ENCODE peak calls at places on chromosomes 1 and 21, in nine cellular contexts. One of them, this sample, is unnamed.

GRCh38 chr21:46667191-46667734 is 31.8 kb downstream of the PRMT2 start:
- DNase-seq in SIG-M5: no peak
- DNase-seq in activated naive CD4-positive, alpha-beta T cell treated with anti-CD3 and anti-CD28 coated beads, Interleukin-2, amount 50 U/mL, for 16 hours: no peak
- DNase-seq in activated naive CD8-positive, alpha-beta T cell treated with anti-CD3 and anti-CD28 coated beads, Interleukin-2, amount 50 U/mL, for 24 hours: peak; percentile 38
- DNase-seq in GM04504: no peak
- DNase-seq in Right ventricle myocardium superior: no peak
- DNase-seq in NCI-H1105: peak; percentile 20
- DNase-seq in iris pigment epithelial cell: peak; percentile 54
- DNase-seq in activated T-helper 9 cell treated with anti-CD3 and anti-CD28 coated beads, Interleukin-2, amount 50 U/mL, for 16 hours: no peak
- DNase-seq in this sample: peak; percentile 16

GRCh38 chr1:47571161-47571560 is 133.3 kb downstream of the FOXD2 start:
- DNase-seq in SIG-M5: no peak
- DNase-seq in activated naive CD4-positive, alpha-beta T cell treated with anti-CD3 and anti-CD28 coated beads, Interleukin-2, amount 50 U/mL, for 16 hours: no peak
- DNase-seq in activated naive CD8-positive, alpha-beta T cell treated with anti-CD3 and anti-CD28 coated beads, Interleukin-2, amount 50 U/mL, for 24 hours: no peak
- DNase-seq in GM04504: no peak
- DNase-seq in Right ventricle myocardium superior: no peak
- DNase-seq in NCI-H1105: no peak
- DNase-seq in iris pigment epithelial cell: no peak
- DNase-seq in activated T-helper 9 cell treated with anti-CD3 and anti-CD28 coated beads, Interleukin-2, amount 50 U/mL, for 16 hours: no peak
- DNase-seq in this sample: no peak

GRCh38 chr1:66598670-66599069 is 64.7 kb downstream of the SGIP1 start:
- DNase-seq in SIG-M5: no peak
- DNase-seq in activated naive CD4-positive, alpha-beta T cell treated with anti-CD3 and anti-CD28 coated beads, Interleukin-2, amount 50 U/mL, for 16 hours: no peak
- DNase-seq in activated naive CD8-positive, alpha-beta T cell treated with anti-CD3 and anti-CD28 coated beads, Interleukin-2, amount 50 U/mL, for 24 hours: no peak
- DNase-seq in GM04504: peak; percentile 49
- DNase-seq in Right ventricle myocardium superior: no peak
- DNase-seq in NCI-H1105: no peak
- DNase-seq in iris pigment epithelial cell: peak; percentile 88
- DNase-seq in activated T-helper 9 cell treated with anti-CD3 and anti-CD28 coated beads, Interleukin-2, amount 50 U/mL, for 16 hours: no peak
- DNase-seq in this sample: peak; percentile 86

GRCh38 chr1:110091791-110092190 is 20.5 kb upstream of the UBL4B start:
- DNase-seq in SIG-M5: no peak
- DNase-seq in activated naive CD4-positive, alpha-beta T cell treated with anti-CD3 and anti-CD28 coated beads, Interleukin-2, amount 50 U/mL, for 16 hours: no peak
- DNase-seq in activated naive CD8-positive, alpha-beta T cell treated with anti-CD3 and anti-CD28 coated beads, Interleukin-2, amount 50 U/mL, for 24 hours: no peak
- DNase-seq in GM04504: no peak
- DNase-seq in Right ventricle myocardium superior: no peak
- DNase-seq in NCI-H1105: no peak
- DNase-seq in iris pigment epithelial cell: no peak
- DNase-seq in activated T-helper 9 cell treated with anti-CD3 and anti-CD28 coated beads, Interleukin-2, amount 50 U/mL, for 16 hours: no peak
- DNase-seq in this sample: peak; percentile 15

GRCh38 chr1:211382182-211382713 is 55.6 kb downstream of the TRAF5 start:
- DNase-seq in SIG-M5: no peak
- DNase-seq in activated naive CD4-positive, alpha-beta T cell treated with anti-CD3 and anti-CD28 coated beads, Interleukin-2, amount 50 U/mL, for 16 hours: no peak
- DNase-seq in activated naive CD8-positive, alpha-beta T cell treated with anti-CD3 and anti-CD28 coated beads, Interleukin-2, amount 50 U/mL, for 24 hours: no peak
- DNase-seq in GM04504: no peak
- DNase-seq in Right ventricle myocardium superior: no peak
- DNase-seq in NCI-H1105: no peak
- DNase-seq in iris pigment epithelial cell: no peak
- DNase-seq in activated T-helper 9 cell treated with anti-CD3 and anti-CD28 coated beads, Interleukin-2, amount 50 U/mL, for 16 hours: no peak
- DNase-seq in this sample: no peak

GRCh38 chr1:110170726-110171125 is 20.4 kb downstream of the SLC6A17 start:
- DNase-seq in SIG-M5: no peak
- DNase-seq in activated naive CD4-positive, alpha-beta T cell treated with anti-CD3 and anti-CD28 coated beads, Interleukin-2, amount 50 U/mL, for 16 hours: no peak
- DNase-seq in activated naive CD8-positive, alpha-beta T cell treated with anti-CD3 and anti-CD28 coated beads, Interleukin-2, amount 50 U/mL, for 24 hours: no peak
- DNase-seq in GM04504: no peak
- DNase-seq in Right ventricle myocardium superior: no peak
- DNase-seq in NCI-H1105: no peak
- DNase-seq in iris pigment epithelial cell: no peak
- DNase-seq in activated T-helper 9 cell treated with anti-CD3 and anti-CD28 coated beads, Interleukin-2, amount 50 U/mL, for 16 hours: no peak
- DNase-seq in this sample: no peak

GRCh38 chr1:69567847-69568434 is at the start of gene LRRC7:
- DNase-seq in SIG-M5: no peak
- DNase-seq in activated naive CD4-positive, alpha-beta T cell treated with anti-CD3 and anti-CD28 coated beads, Interleukin-2, amount 50 U/mL, for 16 hours: peak; percentile 40
- DNase-seq in activated naive CD8-positive, alpha-beta T cell treated with anti-CD3 and anti-CD28 coated beads, Interleukin-2, amount 50 U/mL, for 24 hours: peak; percentile 19
- DNase-seq in GM04504: no peak
- DNase-seq in Right ventricle myocardium superior: peak; percentile 40
- DNase-seq in NCI-H1105: peak; percentile 48
- DNase-seq in iris pigment epithelial cell: peak; percentile 7
- DNase-seq in activated T-helper 9 cell treated with anti-CD3 and anti-CD28 coated beads, Interleukin-2, amount 50 U/mL, for 16 hours: no peak
- DNase-seq in this sample: peak; percentile 34

GRCh38 chr1:168114845-168115244 is 21.9 kb downstream of the GPR161 start:
- DNase-seq in SIG-M5: no peak
- DNase-seq in activated naive CD4-positive, alpha-beta T cell treated with anti-CD3 and anti-CD28 coated beads, Interleukin-2, amount 50 U/mL, for 16 hours: no peak
- DNase-seq in activated naive CD8-positive, alpha-beta T cell treated with anti-CD3 and anti-CD28 coated beads, Interleukin-2, amount 50 U/mL, for 24 hours: no peak
- DNase-seq in GM04504: no peak
- DNase-seq in Right ventricle myocardium superior: no peak
- DNase-seq in NCI-H1105: no peak
- DNase-seq in iris pigment epithelial cell: no peak
- DNase-seq in activated T-helper 9 cell treated with anti-CD3 and anti-CD28 coated beads, Interleukin-2, amount 50 U/mL, for 16 hours: no peak
- DNase-seq in this sample: no peak

GRCh38 chr1:2594001-2594640 is 7.5 kb downstream of the PRXL2B start:
- DNase-seq in SIG-M5: no peak
- DNase-seq in activated naive CD4-positive, alpha-beta T cell treated with anti-CD3 and anti-CD28 coated beads, Interleukin-2, amount 50 U/mL, for 16 hours: no peak
- DNase-seq in activated naive CD8-positive, alpha-beta T cell treated with anti-CD3 and anti-CD28 coated beads, Interleukin-2, amount 50 U/mL, for 24 hours: no peak
- DNase-seq in GM04504: peak; percentile 1
- DNase-seq in Right ventricle myocardium superior: peak; percentile 72
- DNase-seq in NCI-H1105: peak; percentile 32
- DNase-seq in iris pigment epithelial cell: peak; percentile 21
- DNase-seq in activated T-helper 9 cell treated with anti-CD3 and anti-CD28 coated beads, Interleukin-2, amount 50 U/mL, for 16 hours: no peak
- DNase-seq in this sample: peak; percentile 44

GRCh38 chr1:119884700-119885099 is 11.6 kb downstream of the ADAM30 start:
- DNase-seq in SIG-M5: no peak
- DNase-seq in activated naive CD4-positive, alpha-beta T cell treated with anti-CD3 and anti-CD28 coated beads, Interleukin-2, amount 50 U/mL, for 16 hours: no peak
- DNase-seq in activated naive CD8-positive, alpha-beta T cell treated with anti-CD3 and anti-CD28 coated beads, Interleukin-2, amount 50 U/mL, for 24 hours: no peak
- DNase-seq in GM04504: no peak
- DNase-seq in Right ventricle myocardium superior: no peak
- DNase-seq in NCI-H1105: no peak
- DNase-seq in iris pigment epithelial cell: no peak
- DNase-seq in activated T-helper 9 cell treated with anti-CD3 and anti-CD28 coated beads, Interleukin-2, amount 50 U/mL, for 16 hours: no peak
- DNase-seq in this sample: peak; percentile 40

GRCh38 chr1:100494393-100495084 is 43.4 kb upstream of the GPR88 start:
- DNase-seq in SIG-M5: no peak
- DNase-seq in activated naive CD4-positive, alpha-beta T cell treated with anti-CD3 and anti-CD28 coated beads, Interleukin-2, amount 50 U/mL, for 16 hours: no peak
- DNase-seq in activated naive CD8-positive, alpha-beta T cell treated with anti-CD3 and anti-CD28 coated beads, Interleukin-2, amount 50 U/mL, for 24 hours: no peak
- DNase-seq in GM04504: no peak
- DNase-seq in Right ventricle myocardium superior: no peak
- DNase-seq in NCI-H1105: no peak
- DNase-seq in iris pigment epithelial cell: peak; percentile 59
- DNase-seq in activated T-helper 9 cell treated with anti-CD3 and anti-CD28 coated beads, Interleukin-2, amount 50 U/mL, for 16 hours: no peak
- DNase-seq in this sample: peak; percentile 18

GRCh38 chr1:119139393-119139792 is 1.1 kb downstream of the WARS2 start:
- DNase-seq in SIG-M5: no peak
- DNase-seq in activated naive CD4-positive, alpha-beta T cell treated with anti-CD3 and anti-CD28 coated beads, Interleukin-2, amount 50 U/mL, for 16 hours: no peak
- DNase-seq in activated naive CD8-positive, alpha-beta T cell treated with anti-CD3 and anti-CD28 coated beads, Interleukin-2, amount 50 U/mL, for 24 hours: peak; percentile 5
- DNase-seq in GM04504: no peak
- DNase-seq in Right ventricle myocardium superior: no peak
- DNase-seq in NCI-H1105: no peak
- DNase-seq in iris pigment epithelial cell: no peak
- DNase-seq in activated T-helper 9 cell treated with anti-CD3 and anti-CD28 coated beads, Interleukin-2, amount 50 U/mL, for 16 hours: no peak
- DNase-seq in this sample: no peak

GRCh38 chr1:228837817-228838716 is 102.8 kb downstream of the RHOU start:
- DNase-seq in SIG-M5: no peak
- DNase-seq in activated naive CD4-positive, alpha-beta T cell treated with anti-CD3 and anti-CD28 coated beads, Interleukin-2, amount 50 U/mL, for 16 hours: no peak
- DNase-seq in activated naive CD8-positive, alpha-beta T cell treated with anti-CD3 and anti-CD28 coated beads, Interleukin-2, amount 50 U/mL, for 24 hours: no peak
- DNase-seq in GM04504: peak; percentile 42
- DNase-seq in Right ventricle myocardium superior: peak; percentile 51
- DNase-seq in NCI-H1105: no peak
- DNase-seq in iris pigment epithelial cell: peak; percentile 97
- DNase-seq in activated T-helper 9 cell treated with anti-CD3 and anti-CD28 coated beads, Interleukin-2, amount 50 U/mL, for 16 hours: no peak
- DNase-seq in this sample: peak; percentile 58

GRCh38 chr1:60874703-60875102 is 207.7 kb upstream of the NFIA start:
- DNase-seq in SIG-M5: no peak
- DNase-seq in activated naive CD4-positive, alpha-beta T cell treated with anti-CD3 and anti-CD28 coated beads, Interleukin-2, amount 50 U/mL, for 16 hours: no peak
- DNase-seq in activated naive CD8-positive, alpha-beta T cell treated with anti-CD3 and anti-CD28 coated beads, Interleukin-2, amount 50 U/mL, for 24 hours: peak; percentile 10
- DNase-seq in GM04504: peak; percentile 26
- DNase-seq in Right ventricle myocardium superior: no peak
- DNase-seq in NCI-H1105: no peak
- DNase-seq in iris pigment epithelial cell: peak; percentile 69
- DNase-seq in activated T-helper 9 cell treated with anti-CD3 and anti-CD28 coated beads, Interleukin-2, amount 50 U/mL, for 16 hours: no peak
- DNase-seq in this sample: peak; percentile 68

GRCh38 chr1:53967409-53968124 is 21.4 kb downstream of the LRRC42 start:
- DNase-seq in SIG-M5: no peak
- DNase-seq in activated naive CD4-positive, alpha-beta T cell treated with anti-CD3 and anti-CD28 coated beads, Interleukin-2, amount 50 U/mL, for 16 hours: no peak
- DNase-seq in activated naive CD8-positive, alpha-beta T cell treated with anti-CD3 and anti-CD28 coated beads, Interleukin-2, amount 50 U/mL, for 24 hours: no peak
- DNase-seq in GM04504: no peak
- DNase-seq in Right ventricle myocardium superior: no peak
- DNase-seq in NCI-H1105: no peak
- DNase-seq in iris pigment epithelial cell: no peak
- DNase-seq in activated T-helper 9 cell treated with anti-CD3 and anti-CD28 coated beads, Interleukin-2, amount 50 U/mL, for 16 hours: no peak
- DNase-seq in this sample: no peak

GRCh38 chr1:43197343-43198127 is 25.4 kb downstream of the CFAP57 start:
- DNase-seq in SIG-M5: no peak
- DNase-seq in activated naive CD4-positive, alpha-beta T cell treated with anti-CD3 and anti-CD28 coated beads, Interleukin-2, amount 50 U/mL, for 16 hours: no peak
- DNase-seq in activated naive CD8-positive, alpha-beta T cell treated with anti-CD3 and anti-CD28 coated beads, Interleukin-2, amount 50 U/mL, for 24 hours: no peak
- DNase-seq in GM04504: no peak
- DNase-seq in Right ventricle myocardium superior: no peak
- DNase-seq in NCI-H1105: peak; percentile 11
- DNase-seq in iris pigment epithelial cell: no peak
- DNase-seq in activated T-helper 9 cell treated with anti-CD3 and anti-CD28 coated beads, Interleukin-2, amount 50 U/mL, for 16 hours: no peak
- DNase-seq in this sample: no peak

GRCh38 chr1:218371927-218372672 is 27.0 kb downstream of the TGFB2 start:
- DNase-seq in SIG-M5: no peak
- DNase-seq in activated naive CD4-positive, alpha-beta T cell treated with anti-CD3 and anti-CD28 coated beads, Interleukin-2, amount 50 U/mL, for 16 hours: no peak
- DNase-seq in activated naive CD8-positive, alpha-beta T cell treated with anti-CD3 and anti-CD28 coated beads, Interleukin-2, amount 50 U/mL, for 24 hours: no peak
- DNase-seq in GM04504: peak; percentile 60
- DNase-seq in Right ventricle myocardium superior: no peak
- DNase-seq in NCI-H1105: no peak
- DNase-seq in iris pigment epithelial cell: peak; percentile 74
- DNase-seq in activated T-helper 9 cell treated with anti-CD3 and anti-CD28 coated beads, Interleukin-2, amount 50 U/mL, for 16 hours: no peak
- DNase-seq in this sample: peak; percentile 79

GRCh38 chr1:231465051-231465450 is 43.0 kb upstream of the EGLN1 start:
- DNase-seq in SIG-M5: no peak
- DNase-seq in activated naive CD4-positive, alpha-beta T cell treated with anti-CD3 and anti-CD28 coated beads, Interleukin-2, amount 50 U/mL, for 16 hours: no peak
- DNase-seq in activated naive CD8-positive, alpha-beta T cell treated with anti-CD3 and anti-CD28 coated beads, Interleukin-2, amount 50 U/mL, for 24 hours: no peak
- DNase-seq in GM04504: no peak
- DNase-seq in Right ventricle myocardium superior: no peak
- DNase-seq in NCI-H1105: no peak
- DNase-seq in iris pigment epithelial cell: no peak
- DNase-seq in activated T-helper 9 cell treated with anti-CD3 and anti-CD28 coated beads, Interleukin-2, amount 50 U/mL, for 16 hours: no peak
- DNase-seq in this sample: no peak

GRCh38 chr1:1782399-1783221 is 4.3 kb upstream of the NADK start:
- DNase-seq in SIG-M5: peak; percentile 43
- DNase-seq in activated naive CD4-positive, alpha-beta T cell treated with anti-CD3 and anti-CD28 coated beads, Interleukin-2, amount 50 U/mL, for 16 hours: no peak
- DNase-seq in activated naive CD8-positive, alpha-beta T cell treated with anti-CD3 and anti-CD28 coated beads, Interleukin-2, amount 50 U/mL, for 24 hours: peak; percentile 26
- DNase-seq in GM04504: peak; percentile 25
- DNase-seq in Right ventricle myocardium superior: peak; percentile 80
- DNase-seq in NCI-H1105: peak; percentile 42
- DNase-seq in iris pigment epithelial cell: peak; percentile 69
- DNase-seq in activated T-helper 9 cell treated with anti-CD3 and anti-CD28 coated beads, Interleukin-2, amount 50 U/mL, for 16 hours: no peak
- DNase-seq in this sample: peak; percentile 77

GRCh38 chr1:71049951-71050598 is 2.5 kb upstream of the PTGER3 start:
- DNase-seq in SIG-M5: no peak
- DNase-seq in activated naive CD4-positive, alpha-beta T cell treated with anti-CD3 and anti-CD28 coated beads, Interleukin-2, amount 50 U/mL, for 16 hours: no peak
- DNase-seq in activated naive CD8-positive, alpha-beta T cell treated with anti-CD3 and anti-CD28 coated beads, Interleukin-2, amount 50 U/mL, for 24 hours: no peak
- DNase-seq in GM04504: peak; percentile 54
- DNase-seq in Right ventricle myocardium superior: no peak
- DNase-seq in NCI-H1105: peak; percentile 45
- DNase-seq in iris pigment epithelial cell: peak; percentile 73
- DNase-seq in activated T-helper 9 cell treated with anti-CD3 and anti-CD28 coated beads, Interleukin-2, amount 50 U/mL, for 16 hours: no peak
- DNase-seq in this sample: peak; percentile 87

GRCh38 chr1:164703415-164703814 is 144.4 kb downstream of the PBX1 start:
- DNase-seq in SIG-M5: no peak
- DNase-seq in activated naive CD4-positive, alpha-beta T cell treated with anti-CD3 and anti-CD28 coated beads, Interleukin-2, amount 50 U/mL, for 16 hours: no peak
- DNase-seq in activated naive CD8-positive, alpha-beta T cell treated with anti-CD3 and anti-CD28 coated beads, Interleukin-2, amount 50 U/mL, for 24 hours: no peak
- DNase-seq in GM04504: no peak
- DNase-seq in Right ventricle myocardium superior: no peak
- DNase-seq in NCI-H1105: no peak
- DNase-seq in iris pigment epithelial cell: no peak
- DNase-seq in activated T-helper 9 cell treated with anti-CD3 and anti-CD28 coated beads, Interleukin-2, amount 50 U/mL, for 16 hours: no peak
- DNase-seq in this sample: no peak

GRCh38 chr1:34188418-34188817 is 11.7 kb downstream of the C1orf94 start:
- DNase-seq in SIG-M5: no peak
- DNase-seq in activated naive CD4-positive, alpha-beta T cell treated with anti-CD3 and anti-CD28 coated beads, Interleukin-2, amount 50 U/mL, for 16 hours: no peak
- DNase-seq in activated naive CD8-positive, alpha-beta T cell treated with anti-CD3 and anti-CD28 coated beads, Interleukin-2, amount 50 U/mL, for 24 hours: no peak
- DNase-seq in GM04504: no peak
- DNase-seq in Right ventricle myocardium superior: no peak
- DNase-seq in NCI-H1105: no peak
- DNase-seq in iris pigment epithelial cell: no peak
- DNase-seq in activated T-helper 9 cell treated with anti-CD3 and anti-CD28 coated beads, Interleukin-2, amount 50 U/mL, for 16 hours: no peak
- DNase-seq in this sample: no peak

GRCh38 chr1:87394462-87394861 is 65.8 kb downstream of the LMO4 start:
- DNase-seq in SIG-M5: no peak
- DNase-seq in activated naive CD4-positive, alpha-beta T cell treated with anti-CD3 and anti-CD28 coated beads, Interleukin-2, amount 50 U/mL, for 16 hours: no peak
- DNase-seq in activated naive CD8-positive, alpha-beta T cell treated with anti-CD3 and anti-CD28 coated beads, Interleukin-2, amount 50 U/mL, for 24 hours: no peak
- DNase-seq in GM04504: no peak
- DNase-seq in Right ventricle myocardium superior: no peak
- DNase-seq in NCI-H1105: no peak
- DNase-seq in iris pigment epithelial cell: no peak
- DNase-seq in activated T-helper 9 cell treated with anti-CD3 and anti-CD28 coated beads, Interleukin-2, amount 50 U/mL, for 16 hours: no peak
- DNase-seq in this sample: no peak

GRCh38 chr1:40539338-40539737 is 7.9 kb downstream of the ZNF684 start:
- DNase-seq in SIG-M5: no peak
- DNase-seq in activated naive CD4-positive, alpha-beta T cell treated with anti-CD3 and anti-CD28 coated beads, Interleukin-2, amount 50 U/mL, for 16 hours: no peak
- DNase-seq in activated naive CD8-positive, alpha-beta T cell treated with anti-CD3 and anti-CD28 coated beads, Interleukin-2, amount 50 U/mL, for 24 hours: no peak
- DNase-seq in GM04504: no peak
- DNase-seq in Right ventricle myocardium superior: no peak
- DNase-seq in NCI-H1105: no peak
- DNase-seq in iris pigment epithelial cell: no peak
- DNase-seq in activated T-helper 9 cell treated with anti-CD3 and anti-CD28 coated beads, Interleukin-2, amount 50 U/mL, for 16 hours: no peak
- DNase-seq in this sample: no peak

GRCh38 chr1:160365325-160365724 is 1.5 kb upstream of the NHLH1 start:
- DNase-seq in SIG-M5: no peak
- DNase-seq in activated naive CD4-positive, alpha-beta T cell treated with anti-CD3 and anti-CD28 coated beads, Interleukin-2, amount 50 U/mL, for 16 hours: no peak
- DNase-seq in activated naive CD8-positive, alpha-beta T cell treated with anti-CD3 and anti-CD28 coated beads, Interleukin-2, amount 50 U/mL, for 24 hours: no peak
- DNase-seq in GM04504: no peak
- DNase-seq in Right ventricle myocardium superior: no peak
- DNase-seq in NCI-H1105: peak; percentile 14
- DNase-seq in iris pigment epithelial cell: no peak
- DNase-seq in activated T-helper 9 cell treated with anti-CD3 and anti-CD28 coated beads, Interleukin-2, amount 50 U/mL, for 16 hours: no peak
- DNase-seq in this sample: no peak

GRCh38 chr1:61271412-61271789 is 189.0 kb downstream of the NFIA start:
- DNase-seq in SIG-M5: no peak
- DNase-seq in activated naive CD4-positive, alpha-beta T cell treated with anti-CD3 and anti-CD28 coated beads, Interleukin-2, amount 50 U/mL, for 16 hours: no peak
- DNase-seq in activated naive CD8-positive, alpha-beta T cell treated with anti-CD3 and anti-CD28 coated beads, Interleukin-2, amount 50 U/mL, for 24 hours: no peak
- DNase-seq in GM04504: no peak
- DNase-seq in Right ventricle myocardium superior: no peak
- DNase-seq in NCI-H1105: no peak
- DNase-seq in iris pigment epithelial cell: no peak
- DNase-seq in activated T-helper 9 cell treated with anti-CD3 and anti-CD28 coated beads, Interleukin-2, amount 50 U/mL, for 16 hours: no peak
- DNase-seq in this sample: no peak

GRCh38 chr1:26349886-26350244 is 4.1 kb downstream of the CRYBG2 start:
- DNase-seq in SIG-M5: no peak
- DNase-seq in activated naive CD4-positive, alpha-beta T cell treated with anti-CD3 and anti-CD28 coated beads, Interleukin-2, amount 50 U/mL, for 16 hours: no peak
- DNase-seq in activated naive CD8-positive, alpha-beta T cell treated with anti-CD3 and anti-CD28 coated beads, Interleukin-2, amount 50 U/mL, for 24 hours: no peak
- DNase-seq in GM04504: no peak
- DNase-seq in Right ventricle myocardium superior: no peak
- DNase-seq in NCI-H1105: no peak
- DNase-seq in iris pigment epithelial cell: no peak
- DNase-seq in activated T-helper 9 cell treated with anti-CD3 and anti-CD28 coated beads, Interleukin-2, amount 50 U/mL, for 16 hours: no peak
- DNase-seq in this sample: no peak

GRCh38 chr1:94243665-94244064 is 6.3 kb upstream of the ARHGAP29 start:
- DNase-seq in SIG-M5: no peak
- DNase-seq in activated naive CD4-positive, alpha-beta T cell treated with anti-CD3 and anti-CD28 coated beads, Interleukin-2, amount 50 U/mL, for 16 hours: no peak
- DNase-seq in activated naive CD8-positive, alpha-beta T cell treated with anti-CD3 and anti-CD28 coated beads, Interleukin-2, amount 50 U/mL, for 24 hours: no peak
- DNase-seq in GM04504: no peak
- DNase-seq in Right ventricle myocardium superior: no peak
- DNase-seq in NCI-H1105: no peak
- DNase-seq in iris pigment epithelial cell: no peak
- DNase-seq in activated T-helper 9 cell treated with anti-CD3 and anti-CD28 coated beads, Interleukin-2, amount 50 U/mL, for 16 hours: no peak
- DNase-seq in this sample: no peak

GRCh38 chr1:243294723-243295121 is 38.9 kb downstream of the SDCCAG8 start:
- DNase-seq in SIG-M5: no peak
- DNase-seq in activated naive CD4-positive, alpha-beta T cell treated with anti-CD3 and anti-CD28 coated beads, Interleukin-2, amount 50 U/mL, for 16 hours: no peak
- DNase-seq in activated naive CD8-positive, alpha-beta T cell treated with anti-CD3 and anti-CD28 coated beads, Interleukin-2, amount 50 U/mL, for 24 hours: no peak
- DNase-seq in GM04504: peak; percentile 23
- DNase-seq in Right ventricle myocardium superior: no peak
- DNase-seq in NCI-H1105: no peak
- DNase-seq in iris pigment epithelial cell: peak; percentile 93
- DNase-seq in activated T-helper 9 cell treated with anti-CD3 and anti-CD28 coated beads, Interleukin-2, amount 50 U/mL, for 16 hours: no peak
- DNase-seq in this sample: peak; percentile 38

GRCh38 chr1:230072296-230072695 is 5.3 kb downstream of the GALNT2 start:
- DNase-seq in SIG-M5: no peak
- DNase-seq in activated naive CD4-positive, alpha-beta T cell treated with anti-CD3 and anti-CD28 coated beads, Interleukin-2, amount 50 U/mL, for 16 hours: no peak
- DNase-seq in activated naive CD8-positive, alpha-beta T cell treated with anti-CD3 and anti-CD28 coated beads, Interleukin-2, amount 50 U/mL, for 24 hours: no peak
- DNase-seq in GM04504: no peak
- DNase-seq in Right ventricle myocardium superior: no peak
- DNase-seq in NCI-H1105: peak; percentile 27
- DNase-seq in iris pigment epithelial cell: no peak
- DNase-seq in activated T-helper 9 cell treated with anti-CD3 and anti-CD28 coated beads, Interleukin-2, amount 50 U/mL, for 16 hours: no peak
- DNase-seq in this sample: no peak

GRCh38 chr1:244272471-244273261 is 179.0 kb downstream of the ADSS2 start:
- DNase-seq in SIG-M5: peak; percentile 62
- DNase-seq in activated naive CD4-positive, alpha-beta T cell treated with anti-CD3 and anti-CD28 coated beads, Interleukin-2, amount 50 U/mL, for 16 hours: peak; percentile 62
- DNase-seq in activated naive CD8-positive, alpha-beta T cell treated with anti-CD3 and anti-CD28 coated beads, Interleukin-2, amount 50 U/mL, for 24 hours: peak; percentile 60
- DNase-seq in GM04504: peak; percentile 73
- DNase-seq in Right ventricle myocardium superior: peak; percentile 66
- DNase-seq in NCI-H1105: peak; percentile 62
- DNase-seq in iris pigment epithelial cell: peak; percentile 88
- DNase-seq in activated T-helper 9 cell treated with anti-CD3 and anti-CD28 coated beads, Interleukin-2, amount 50 U/mL, for 16 hours: peak; percentile 51
- DNase-seq in this sample: peak; percentile 92